ENCODE peak calls at places on chromosomes 11 and 22, in four cellular contexts. O is mesendoderm, Z is mesenchymal stem cell, K is IMR-90. W is an unnamed sample.

GRCh38 chr11:36288442-36289225 is 590 bp downstream of the COMMD9 start:
- DNase-seq in O (peak), K (no peak), Z (no peak), W (no peak)

GRCh38 chr22:41445171-41446056 is 1.2 kb downstream of the TOB2 start:
- DNase-seq in Z (peak), K (no peak), O (peak), W (peak)

GRCh38 chr22:46082633-46083032 is 67.7 kb upstream of the PPARA start:
- DNase-seq in K (no peak), Z (no peak), O (no peak), W (no peak)

GRCh38 chr22:39130892-39131855 is 21.3 kb downstream of the CBX7 start:
- DNase-seq in Z (peak), K (peak), O (no peak), W (peak)

GRCh38 chr11:132115454-132115853 is 745.0 kb downstream of the NTM start:
- DNase-seq in Z (no peak), O (peak), K (peak), W (no peak)

GRCh38 chr11:45857834-45858492 is 10.7 kb downstream of the CRY2 start:
- DNase-seq in O (no peak), Z (peak), K (peak), W (no peak)

GRCh38 chr22:47420211-47420610 is 657.8 kb downstream of the TBC1D22A start:
- DNase-seq in O (no peak), Z (no peak), K (no peak), W (no peak)

GRCh38 chr22:19892249-19892879 is 37.7 kb upstream of the GNB1L start:
- DNase-seq in K (peak), Z (peak), O (no peak), W (no peak)

GRCh38 chr11:96279018-96279417 is 64.0 kb downstream of the MAML2 start:
- DNase-seq in O (no peak), K (no peak), Z (no peak), W (no peak)

GRCh38 chr11:115717215-115717584 is 213.0 kb upstream of the CADM1 start:
- DNase-seq in Z (peak), O (no peak), K (peak), W (no peak)

GRCh38 chr11:115718945-115719344 is 214.7 kb upstream of the CADM1 start:
- DNase-seq in K (no peak), O (no peak), Z (no peak), W (no peak)

GRCh38 chr11:115715371-115715770 is 211.2 kb upstream of the CADM1 start:
- DNase-seq in K (no peak), Z (no peak), O (no peak), W (no peak)

GRCh38 chr11:115716577-115717214 is 212.5 kb upstream of the CADM1 start:
- DNase-seq in O (no peak), K (no peak), Z (no peak), W (no peak)

DNA sequence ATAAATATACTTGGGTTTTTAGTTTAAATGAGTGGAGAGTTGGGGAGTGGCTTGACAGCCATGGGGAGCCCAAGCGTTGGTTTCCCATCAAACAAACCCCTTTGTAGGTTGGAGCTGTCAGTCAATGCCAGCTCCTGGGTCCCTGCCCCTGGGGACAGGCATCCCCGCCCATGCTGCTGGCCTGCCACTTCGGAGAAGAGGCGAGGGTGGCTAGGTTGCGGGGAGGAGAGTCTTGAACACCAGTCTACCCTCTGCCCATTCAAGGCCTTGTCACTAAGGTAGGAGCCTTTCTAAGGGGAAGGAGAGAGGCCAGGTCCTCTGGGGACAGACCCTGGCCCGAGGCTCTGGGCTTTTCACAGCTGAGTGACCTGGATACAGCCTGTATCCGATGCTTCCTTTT is 211.9 kb upstream of the CADM1 start:
- DNase-seq in O (no peak), Z (no peak), K (no peak), W (no peak)
- H3K18ac ChIP-seq in O (no peak), Z (no peak), K (no peak), W (peak)

DNA sequence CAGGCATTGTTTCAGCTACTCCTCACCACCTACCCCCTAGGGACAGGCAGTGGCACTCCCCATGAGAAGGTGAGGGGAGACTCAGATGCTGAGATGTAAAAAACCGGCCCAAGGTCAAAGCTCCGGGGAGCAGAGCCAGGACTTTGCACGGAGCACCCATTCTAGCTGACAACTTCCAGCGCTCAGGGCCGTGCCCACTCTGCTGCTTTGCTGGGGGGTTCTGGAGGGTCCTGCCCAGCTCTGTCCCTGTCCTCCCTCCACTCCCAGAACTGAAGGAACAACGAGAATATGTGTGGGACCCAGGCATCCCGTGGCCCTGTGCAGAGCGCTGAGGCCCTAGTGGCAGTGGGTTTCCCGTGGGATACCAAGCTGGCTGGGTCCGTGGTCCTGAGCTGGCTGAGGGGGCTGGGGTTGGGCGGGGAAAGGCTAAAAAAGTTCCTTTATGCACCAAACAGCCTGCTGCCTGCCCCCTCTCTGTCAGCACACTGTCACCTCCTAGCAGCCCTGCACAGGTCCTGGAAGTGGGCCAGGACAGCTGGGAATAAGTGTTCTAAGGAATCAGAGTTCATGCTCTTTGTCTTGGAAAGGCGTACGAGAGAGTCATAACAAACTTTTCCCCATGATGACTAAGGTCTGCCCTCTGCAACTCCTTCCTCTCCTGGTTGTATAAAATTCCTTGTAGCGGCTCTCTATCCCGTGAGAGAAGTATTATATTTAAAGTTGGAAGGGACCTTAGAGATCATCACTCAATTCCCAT is 1.9 kb downstream of the MS4A10 start:
- DNase-seq in K (peak), O (no peak), Z (peak), W (no peak)
- H3K27ac ChIP-seq in K (no peak), O (no peak), Z (no peak), W (no peak)

GRCh38 chr11:123674297-123674696 is 19.9 kb upstream of the SCN3B start:
- DNase-seq in O (no peak), K (no peak), Z (no peak), W (no peak)

GRCh38 chr11:123678246-123678645 is 23.8 kb upstream of the SCN3B start:
- DNase-seq in K (no peak), Z (no peak), O (no peak), W (no peak)

GRCh38 chr11:123677510-123677909 is 23.1 kb upstream of the SCN3B start:
- DNase-seq in Z (no peak), O (no peak), K (no peak), W (no peak)

GRCh38 chr11:123671534-123671933 is 17.1 kb upstream of the SCN3B start:
- DNase-seq in Z (no peak), K (no peak), O (peak), W (no peak)

GRCh38 chr11:123672568-123672967 is 18.1 kb upstream of the SCN3B start:
- DNase-seq in O (no peak), Z (no peak), K (no peak), W (no peak)
- H2BK15ac ChIP-seq in O (no peak), Z (no peak), K (no peak), W (no peak)

GRCh38 chr11:116427903-116428637 is 344.7 kb downstream of the BUD13 start:
- DNase-seq in O (no peak), K (no peak), Z (no peak), W (peak)
- H3K18ac ChIP-seq in O (no peak), K (no peak), Z (no peak), W (no peak)

GRCh38 chr22:30506507-30506968 is 1.0 kb upstream of the SEC14L4 start:
- DNase-seq in O (no peak), Z (no peak), K (no peak), W (no peak)
- H3K27ac ChIP-seq in O (no peak), Z (no peak), K (no peak), W (no peak)

GRCh38 chr22:50269573-50270301 is 443 bp downstream of the MAPK11 start:
- DNase-seq in O (no peak), K (peak), Z (peak), W (no peak)

GRCh38 chr22:50271011-50271394 is 823 bp upstream of the MAPK11 start:
- DNase-seq in Z (no peak), K (no peak), O (no peak), W (peak)

GRCh38 chr22:50268655-50269113 is 1.5 kb downstream of the MAPK11 start:
- DNase-seq in O (no peak), Z (no peak), K (no peak), W (no peak)

GRCh38 chr22:50271519-50271970 is 1.4 kb upstream of the MAPK11 start:
- DNase-seq in O (peak), K (peak), Z (peak), W (peak)

GRCh38 chr22:50270302-50271010 is at the start of gene MAPK11:
- DNase-seq in Z (peak), O (peak), K (peak), W (peak)
- H2BK15ac ChIP-seq in Z (peak), O (no peak), K (no peak), W (peak)